ENCODE peak calls at places on chromosomes 13 and 19, in six cellular contexts. S is astrocyte, W is mammary epithelial cell, P is fibroblast of lung, I is GM23248, F is GM23338. O is an unnamed sample.

GRCh38 chr13:111058796-111059506 is 56.2 kb upstream of the ARHGEF7 start:
- DNase-seq in S (no peak), W (peak; percentile 14), F (no peak), I (peak; percentile 15), P (no peak), O (no peak)

GRCh38 chr19:571127-571974 is 1.0 kb upstream of the BSG start:
- DNase-seq in F (peak; percentile 77), I (peak; percentile 61), W (no peak), S (peak; percentile 43), P (peak; percentile 40), O (peak; percentile 68)

GRCh38 chr19:18604820-18605159 is 1.8 kb downstream of the CRLF1 start:
- DNase-seq in W (no peak), S (no peak), F (no peak), I (no peak), P (no peak), O (no peak)

GRCh38 chr13:21686761-21687391 is 16.0 kb downstream of the FGF9 start:
- DNase-seq in P (no peak), F (no peak), S (no peak), W (no peak), I (no peak), O (peak; percentile 83)

GRCh38 chr19:2443785-2444182 is 13.0 kb downstream of the LMNB2 start:
- DNase-seq in I (no peak), W (no peak), F (no peak), S (no peak), P (no peak), O (no peak)

GRCh38 chr13:77038907-77039470 is 12.0 kb upstream of the FBXL3 start:
- DNase-seq in S (no peak), I (no peak), P (no peak), W (no peak), F (no peak), O (no peak)

GRCh38 chr13:108897955-108898354 is 268.5 kb downstream of the MYO16 start:
- DNase-seq in F (no peak), W (no peak), I (peak; percentile 9), S (no peak), P (no peak), O (no peak)

GRCh38 chr13:48434203-48434602 is 21.3 kb upstream of the LPAR6 start:
- DNase-seq in F (no peak), I (no peak), W (no peak), P (no peak), S (no peak), O (no peak)

GRCh38 chr13:97953376-97953970 is at the start of gene IPO5:
- DNase-seq in F (no peak), P (peak; percentile 57), I (peak; percentile 8), W (no peak), S (peak; percentile 96), O (no peak)

DNA sequence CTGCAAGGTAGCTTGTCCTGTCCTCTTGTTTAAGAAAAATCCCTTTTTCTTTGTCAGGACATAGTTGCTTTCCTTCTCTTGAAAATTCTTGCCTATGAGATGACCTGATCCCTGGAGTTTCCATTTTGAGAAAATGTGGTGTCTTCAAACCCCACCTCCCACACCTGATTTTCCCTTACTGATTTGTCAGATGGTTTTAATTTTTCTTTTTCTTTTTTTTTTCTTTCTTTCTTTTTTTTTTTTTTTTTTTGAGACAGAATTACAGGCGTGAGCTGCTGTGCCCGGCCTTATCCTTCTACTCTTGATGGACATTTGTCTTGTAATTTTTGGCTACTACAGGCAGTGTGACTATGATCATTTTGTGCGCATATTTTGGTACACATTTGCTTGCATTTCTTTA is 1.2 kb downstream of the ZNF345 start:
- DNase-seq in W (no peak), P (no peak), I (no peak), S (no peak), F (no peak), O (no peak)
- H3K79me2 ChIP-seq in W (peaks cover 7% of the 10 kb centered on the region), P (no peaks in the 10 kb centered on the region), I (peaks cover 53% of the 10 kb centered on the region), S (peaks cover 14% of the 10 kb centered on the region), F (peaks cover 45% of the 10 kb centered on the region), O (no peaks in the 10 kb centered on the region)

GRCh38 chr13:91904005-91904404 is 505.6 kb downstream of the GPC5 start:
- DNase-seq in I (no peak), P (no peak), F (no peak), W (no peak), S (no peak), O (peak; percentile 62)

GRCh38 chr13:91907398-91907797 is 509.0 kb downstream of the GPC5 start:
- DNase-seq in S (no peak), W (no peak), I (no peak), P (no peak), F (no peak), O (no peak)

GRCh38 chr13:91909617-91910016 is 511.2 kb downstream of the GPC5 start:
- DNase-seq in F (no peak), P (no peak), W (no peak), S (no peak), I (no peak), O (no peak)

GRCh38 chr13:91904597-91904996 is 506.2 kb downstream of the GPC5 start:
- DNase-seq in I (no peak), S (no peak), P (no peak), W (no peak), F (no peak), O (no peak)
- H2AFZ ChIP-seq in I (no peak overlapping the region), S (no peak overlapping the region), P (no peak overlapping the region), W (no peak overlapping the region), F (no peak overlapping the region), O (peak overlapping the region; percentile 49)

DNA sequence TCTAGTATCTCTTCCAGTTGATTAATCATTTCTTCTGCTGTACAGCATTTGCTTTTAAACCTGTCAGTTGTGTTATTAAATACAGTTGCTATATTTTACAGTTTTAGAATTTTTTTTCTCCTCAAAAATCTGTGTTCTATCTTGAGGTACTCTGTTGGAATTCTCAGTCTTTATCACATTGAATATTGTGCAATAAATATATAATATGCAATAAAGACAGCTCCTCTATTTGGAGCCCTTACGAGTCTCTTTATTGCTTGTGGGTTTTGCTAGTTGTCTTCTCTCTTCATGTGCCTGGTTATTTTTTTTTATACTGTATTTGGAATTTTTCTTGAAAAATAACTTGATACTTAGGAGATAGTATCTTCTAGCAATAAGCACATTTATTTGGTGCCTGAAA is 51.7 kb downstream of the CDK8 start:
- DNase-seq in W (no peak), I (no peak), S (no peak), F (no peak), P (no peak), O (no peak)
- H3K79me2 ChIP-seq in W (peaks cover 80% of the 10 kb centered on the region), I (peaks cover 100% of the 10 kb centered on the region), S (peaks cover 80% of the 10 kb centered on the region), F (peaks cover 99% of the 10 kb centered on the region), P (peaks cover 6% of the 10 kb centered on the region), O (peaks cover 7% of the 10 kb centered on the region)

GRCh38 chr13:51286135-51287002 is 53.1 kb upstream of the SERPINE3 start:
- DNase-seq in W (peak; percentile 43), S (no peak), P (peak; percentile 64), F (peak; percentile 91), I (peak; percentile 81), O (peak; percentile 52)
- H2AFZ ChIP-seq in W (peak overlapping the region; percentile 79), S (no peak overlapping the region), P (peak overlapping the region; percentile 40), F (no peak overlapping the region), I (no peak overlapping the region), O (no peak overlapping the region)

O was measured in MM.1S.